ENCODE peak calls at places on chromosomes 6 and 20, in four cellular contexts. V, L, Y and Q are unnamed samples.

GRCh38 chr20:32848846-32849245 is 9.9 kb upstream of the EFCAB8 start:
- DNase-seq in Y (no peak), V (no peak), L (no peak), Q (no peak)

GRCh38 chr20:58691405-58691772 is 1.2 kb upstream of the NPEPL1 start:
- DNase-seq in Y (no peak), L (no peak), V (no peak), Q (no peak)

GRCh38 chr6:47034421-47034820 is 7.7 kb downstream of the ADGRF1 start:
- DNase-seq in V (no peak), L (no peak), Y (no peak), Q (no peak)

GRCh38 chr20:1396264-1396663 is 3.4 kb upstream of the FKBP1A start:
- DNase-seq in Y (no peak), V (no peak), L (no peak), Q (no peak)

GRCh38 chr20:10659651-10660601 is 13.9 kb downstream of the JAG1 start:
- DNase-seq in V (no peak), L (no peak), Y (no peak), Q (no peak)

GRCh38 chr6:5990776-5991175 is 15.9 kb downstream of the NRN1 start:
- DNase-seq in V (no peak), L (no peak), Y (no peak), Q (no peak)

GRCh38 chr20:481167-481566 is 18.8 kb upstream of the TBC1D20 start:
- DNase-seq in Y (no peak), L (no peak), V (no peak), Q (no peak)

GRCh38 chr6:28269492-28269891 is 2.5 kb downstream of the ZSCAN26 start:
- DNase-seq in V (no peak), L (no peak), Y (peak), Q (no peak)

GRCh38 chr6:13406781-13407180 is 78.4 kb upstream of the TBC1D7 start:
- DNase-seq in V (no peak), L (no peak), Y (peak), Q (no peak)

GRCh38 chr20:56171087-56172012 is 77.2 kb upstream of the MC3R start:
- DNase-seq in V (peak), L (no peak), Y (no peak), Q (no peak)

GRCh38 chr6:41736800-41737555 is 1.6 kb upstream of the TFEB start:
- DNase-seq in Y (no peak), V (no peak), L (no peak), Q (no peak)

GRCh38 chr20:1300083-1300840 is 28.7 kb downstream of the SDCBP2 start:
- DNase-seq in L (no peak), V (no peak), Y (peak), Q (no peak)

GRCh38 chr20:23147964-23148720 is 62.0 kb upstream of the CD93 start:
- DNase-seq in Y (peak), L (peak), V (no peak), Q (no peak)

GRCh38 chr6:1726341-1726763 is 116.6 kb downstream of the FOXC1 start:
- DNase-seq in L (no peak), V (no peak), Y (no peak), Q (no peak)

GRCh38 chr6:72966628-72967280 is 258.5 kb downstream of the KHDC1L start:
- DNase-seq in V (no peak), L (no peak), Y (no peak), Q (no peak)
- TF ChIP-seq USF1 in V (no peak), L (no peak), Y (no peak), Q (no peak)

GRCh38 chr20:49468412-49468811 is 14.1 kb downstream of the KCNB1 start:
- DNase-seq in Y (no peak), L (no peak), V (no peak), Q (no peak)

GRCh38 chr20:49466114-49466912 is 16.2 kb downstream of the KCNB1 start:
- DNase-seq in V (no peak), Y (no peak), L (no peak), Q (no peak)

GRCh38 chr20:49471397-49471796 is 11.1 kb downstream of the KCNB1 start:
- DNase-seq in Y (no peak), V (no peak), L (no peak), Q (no peak)

GRCh38 chr20:49470922-49471321 is 11.5 kb downstream of the KCNB1 start:
- DNase-seq in L (no peak), V (no peak), Y (no peak), Q (no peak)

DNA sequence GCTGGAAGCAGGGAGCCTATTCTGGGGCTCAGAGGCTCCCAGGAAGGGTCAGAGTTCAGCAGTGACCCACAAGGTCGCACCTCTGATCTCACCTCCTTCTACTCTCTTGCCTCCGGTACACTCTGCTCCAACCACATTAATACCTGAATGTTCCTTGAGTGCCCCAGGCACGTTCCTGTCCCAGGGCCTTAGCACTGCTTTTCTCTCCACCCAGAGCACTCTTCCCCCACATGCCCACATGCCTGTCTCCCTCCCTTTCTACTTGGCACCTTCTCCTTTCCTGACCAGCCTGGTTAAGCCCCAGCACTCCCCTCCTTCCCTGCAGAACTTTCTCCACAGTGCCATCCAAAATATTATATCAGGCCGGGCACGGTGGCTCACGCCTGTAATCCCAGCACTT is 13.4 kb downstream of the KCNB1 start:
- DNase-seq in Y (no peak), L (no peak), V (no peak), Q (no peak)
- TF ChIP-seq USF1 in Y (no peak), L (no peak), V (no peak), Q (no peak)

GRCh38 chr6:151544453-151544852 is 50.6 kb downstream of the CCDC170 start:
- DNase-seq in Y (no peak), V (no peak), L (no peak), Q (no peak)
- TF ChIP-seq USF1 in Y (no peak), V (no peak), L (no peak), Q (no peak)

DNA sequence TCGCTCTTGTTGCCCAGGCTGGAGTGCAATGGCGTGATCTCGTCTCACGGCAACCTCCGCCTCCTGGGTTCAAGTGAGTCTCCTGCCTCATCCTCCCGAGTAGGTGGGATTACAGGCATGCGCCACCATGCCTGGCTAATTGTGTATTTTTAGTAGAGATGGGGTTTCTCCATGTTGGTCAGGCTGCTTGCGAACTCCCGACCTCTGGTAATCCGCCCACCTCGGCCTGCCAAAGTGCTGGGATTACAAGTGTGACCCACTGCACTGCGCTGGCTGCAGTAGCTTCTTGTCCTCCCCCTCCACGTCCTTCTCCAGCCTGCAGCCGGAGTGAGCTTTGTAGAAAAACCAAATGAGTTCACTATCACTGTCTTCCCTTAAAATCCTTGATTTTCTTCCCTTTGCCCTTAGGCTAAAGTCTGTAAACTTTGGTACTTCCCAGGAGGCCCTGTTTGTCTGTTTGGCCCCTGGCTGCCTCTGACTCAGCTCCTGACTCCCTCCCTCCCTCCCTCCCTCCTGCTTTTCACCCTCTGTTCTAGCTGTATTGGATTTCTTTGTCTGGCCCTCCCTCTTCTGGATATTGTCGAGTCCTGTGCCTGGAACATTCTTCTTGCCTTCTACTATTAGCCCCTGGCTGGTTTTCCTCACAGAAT is 12.9 kb downstream of the PARD6B start:
- DNase-seq in V (peak), Y (peak), L (no peak), Q (no peak)
- TF ChIP-seq USF1 in V (no peak), Y (no peak), L (no peak), Q (no peak)

GRCh38 chr6:137722749-137723272 is 144.2 kb upstream of the TNFAIP3 start:
- DNase-seq in V (no peak), L (no peak), Y (no peak), Q (no peak)
- TF ChIP-seq USF1 in V (no peak), L (no peak), Y (no peak), Q (no peak)

DNA sequence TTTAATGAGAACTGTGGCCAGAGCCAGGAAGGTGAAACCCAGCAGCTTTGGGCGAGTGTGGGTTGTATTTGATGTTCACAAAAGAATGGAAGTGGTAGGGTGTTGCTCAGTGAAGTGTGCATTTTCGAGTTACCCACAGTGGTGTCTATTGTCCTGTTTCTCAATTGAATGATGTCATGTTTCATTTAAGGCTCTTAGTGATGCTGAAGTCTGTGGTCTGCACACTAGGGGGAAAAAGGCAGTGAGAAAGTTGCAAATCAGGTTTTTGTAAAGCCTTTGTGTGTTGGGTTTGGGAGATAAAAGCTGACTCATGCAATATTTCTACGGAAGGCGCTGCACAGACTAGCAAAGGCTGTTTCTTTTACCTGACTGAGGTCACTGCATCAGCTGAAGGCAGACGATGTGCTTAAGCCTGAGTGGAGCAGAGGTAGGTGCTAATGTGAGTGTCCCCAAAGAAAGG is 121.1 kb downstream of the PLEKHG1 start:
- DNase-seq in Y (no peak), V (no peak), L (peak), Q (no peak)
- TF ChIP-seq USF1 in Y (no peak), V (no peak), L (no peak), Q (no peak)

DNA sequence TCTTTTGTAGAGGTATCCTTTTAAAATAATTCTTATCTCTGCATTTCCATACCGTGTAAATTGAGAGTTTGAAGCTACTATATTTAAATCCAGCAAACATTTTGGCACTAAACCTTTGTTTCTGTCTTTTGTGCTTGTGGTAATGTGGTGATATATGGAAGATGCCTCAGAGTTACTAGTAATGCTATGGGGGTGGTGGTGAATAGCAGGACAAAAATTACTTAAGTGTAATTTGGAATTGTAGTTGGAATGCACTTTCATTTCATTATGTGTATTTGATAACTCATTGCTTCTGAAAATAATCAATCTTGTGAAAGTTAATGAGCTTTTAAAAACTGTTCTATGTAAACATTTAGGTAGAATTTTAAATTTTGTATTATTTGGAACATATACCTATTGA is 404.5 kb downstream of the PHF3 start:
- DNase-seq in Y (no peak), L (no peak), V (no peak), Q (no peak)
- TF ChIP-seq USF1 in Y (no peak), L (no peak), V (no peak), Q (no peak)

DNA sequence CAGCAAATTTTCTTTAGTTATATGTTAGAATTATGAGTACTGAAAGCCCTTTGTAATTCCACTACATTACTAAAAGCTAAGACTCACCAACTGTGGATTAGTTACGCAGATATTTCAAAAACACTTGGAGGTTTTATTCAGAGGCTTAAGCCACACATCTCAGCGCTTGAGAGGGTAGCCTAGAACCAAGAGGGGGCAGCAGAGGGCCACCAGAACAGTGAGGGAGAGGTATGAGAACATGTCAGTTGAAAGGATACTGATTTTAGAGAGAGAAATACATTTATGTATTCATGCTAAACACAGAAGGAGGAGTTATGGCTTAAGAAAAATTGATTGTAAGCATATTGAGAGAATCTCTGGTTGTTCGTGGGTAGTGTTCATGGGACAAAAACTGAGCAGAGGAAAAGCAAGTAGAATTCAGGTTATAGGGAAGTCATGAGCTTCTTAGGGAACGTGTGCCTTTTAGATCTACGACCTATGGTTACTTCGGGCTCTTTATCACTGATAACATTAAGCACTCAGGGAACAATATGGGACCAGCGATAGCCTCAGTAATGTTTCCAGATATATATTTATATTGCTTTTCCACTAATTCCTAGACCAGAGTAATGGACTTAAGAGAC is 20.4 kb upstream of the SERINC1 start:
- DNase-seq in Y (peak), V (peak), L (no peak), Q (peak)
- TF ChIP-seq USF1 in Y (no peak), V (no peak), L (no peak), Q (no peak)